ENCODE peak calls at places on chromosomes 11 and 22, in ten cellular contexts. L is LoVo; J is activated T-cell treated with anti-CD3 and anti-CD28 coated beads, Interleukin-2, amount 50 U/mL, for 4 hours; I is stimulated activated naive CD8-positive, alpha-beta T cell treated with anti-CD3 and anti-CD28 coated beads, Interleukin-15, Interleukin-2, amounts not matched to agents 100 U/mL and 50 U/mL, for 24 hours; K is RCC 7860; U is heart left ventricle; C is stimulated activated CD8-positive, alpha-beta memory T cell treated with anti-CD3 and anti-CD28 coated beads, Interleukin-15, amount 100 ng/mL, for 4 hours; T is A549; V is activated naive CD4-positive, alpha-beta T cell; Q is 8988T. W is an unnamed sample.

GRCh38 chr11:121535122-121535796 is 82.5 kb upstream of the SORL1-AS1 start:
- DNase-seq in L (no peak), J (no peak), I (no peak), K (no peak), U (no peak), C (no peak), T (no peak), V (no peak), Q (no peak), W (no peak)

GRCh38 chr11:103170865-103171264 is 61.6 kb downstream of the DYNC2H1 start:
- DNase-seq in L (no peak), J (no peak), I (no peak), K (no peak), U (no peak), C (no peak), T (no peak), V (no peak), Q (no peak), W (no peak)

GRCh38 chr11:19511413-19512183 is 201.0 kb upstream of the NAV2 start:
- DNase-seq in L (no peak), J (no peak), I (no peak), K (no peak), U (peak), C (no peak), T (no peak), V (no peak), Q (no peak), W (no peak)

GRCh38 chr22:29079218-29079901 is 6.5 kb downstream of the KREMEN1 start:
- DNase-seq in L (peak), J (no peak), I (no peak), K (no peak), U (no peak), C (no peak), T (no peak), V (no peak), Q (no peak), W (no peak)

GRCh38 chr22:38490915-38491314 is 15.2 kb downstream of the DDX17 start:
- DNase-seq in L (no peak), J (no peak), I (no peak), K (no peak), U (peak), C (no peak), T (no peak), V (no peak), Q (no peak), W (no peak)

GRCh38 chr11:123364145-123364544 is 65.9 kb upstream of the GRAMD1B start:
- DNase-seq in L (no peak), J (no peak), I (no peak), K (no peak), U (no peak), C (no peak), T (no peak), V (no peak), Q (no peak), W (no peak)

GRCh38 chr11:119737678-119738439 is 8.9 kb upstream of the NECTIN1 start:
- DNase-seq in L (no peak), J (no peak), I (no peak), K (no peak), U (no peak), C (no peak), T (no peak), V (no peak), Q (no peak), W (no peak)

GRCh38 chr22:25746012-25746373 is 4.0 kb downstream of the MYO18B start:
- DNase-seq in L (peak), J (no peak), I (no peak), K (peak), U (no peak), C (no peak), T (no peak), V (no peak), Q (no peak), W (no peak)

GRCh38 chr11:28384418-28384817 is 276.2 kb downstream of the METTL15 start:
- DNase-seq in L (peak), J (no peak), I (no peak), K (peak), U (no peak), C (no peak), T (no peak), V (no peak), Q (no peak), W (no peak)

GRCh38 chr22:47036936-47037485 is 274.6 kb downstream of the TBC1D22A start:
- DNase-seq in L (no peak), J (no peak), I (no peak), K (no peak), U (no peak), C (no peak), T (no peak), V (no peak), Q (no peak), W (no peak)

GRCh38 chr22:48301421-48301820 is 1526.3 kb downstream of the BRD1 start:
- DNase-seq in L (no peak), J (no peak), I (no peak), K (no peak), U (no peak), C (no peak), T (no peak), V (no peak), Q (no peak), W (no peak)

GRCh38 chr11:10573556-10573955 is 5.1 kb upstream of the LYVE1 start:
- DNase-seq in L (no peak), J (no peak), I (no peak), K (no peak), U (no peak), C (no peak), T (no peak), V (no peak), Q (no peak), W (no peak)

GRCh38 chr11:65541093-65542010 is 16.5 kb downstream of the SCYL1 start:
- DNase-seq in L (no peak), J (no peak), I (no peak), K (no peak), U (no peak), C (no peak), T (no peak), V (no peak), Q (peak), W (no peak)

GRCh38 chr22:48093981-48094380 is 1331.5 kb downstream of the TBC1D22A start:
- DNase-seq in L (no peak), J (no peak), I (no peak), K (no peak), U (no peak), C (no peak), T (no peak), V (no peak), Q (no peak), W (no peak)

GRCh38 chr22:45212306-45212709 is 28.4 kb downstream of the KIAA0930 start:
- DNase-seq in L (no peak), J (no peak), I (no peak), K (peak), U (peak), C (no peak), T (peak), V (no peak), Q (no peak), W (no peak)

GRCh38 chr11:127238321-127238720 is 237.8 kb upstream of the KIRREL3 start:
- DNase-seq in L (no peak), J (no peak), I (no peak), K (no peak), U (no peak), C (no peak), T (no peak), V (no peak), Q (no peak), W (no peak)

GRCh38 chr11:10457901-10458300 is 2.8 kb downstream of the AMPD3 start:
- DNase-seq in L (no peak), J (no peak), I (no peak), K (no peak), U (no peak), C (no peak), T (no peak), V (no peak), Q (no peak), W (no peak)

GRCh38 chr11:134244593-134244992 is 8.6 kb downstream of the THYN1 start:
- DNase-seq in L (no peak), J (no peak), I (no peak), K (no peak), U (no peak), C (no peak), T (no peak), V (no peak), Q (peak), W (no peak)

GRCh38 chr11:93528757-93529639 is 14.2 kb downstream of the SMCO4 start:
- DNase-seq in L (no peak), J (no peak), I (no peak), K (no peak), U (peak), C (no peak), T (no peak), V (no peak), Q (no peak), W (no peak)

GRCh38 chr22:35686298-35686697 is 31.4 kb upstream of the APOL5 start:
- DNase-seq in L (no peak), J (no peak), I (no peak), K (no peak), U (no peak), C (no peak), T (no peak), V (no peak), Q (no peak), W (no peak)

GRCh38 chr11:118215765-118216164 is 9.0 kb downstream of the JAML start:
- DNase-seq in L (no peak), J (no peak), I (no peak), K (no peak), U (no peak), C (no peak), T (no peak), V (no peak), Q (no peak), W (no peak)

GRCh38 chr11:91394718-91395414 is 829.8 kb upstream of the FAT3 start:
- DNase-seq in L (no peak), J (no peak), I (no peak), K (peak), U (no peak), C (no peak), T (no peak), V (no peak), Q (no peak), W (no peak)

GRCh38 chr11:116732740-116733385 is 39.9 kb downstream of the BUD13 start:
- DNase-seq in L (peak), J (peak), I (peak), K (peak), U (peak), C (no peak), T (peak), V (no peak), Q (peak), W (peak)

GRCh38 chr11:119190531-119190930 is 5.3 kb downstream of the NHERF4 start:
- DNase-seq in L (no peak), J (no peak), I (no peak), K (no peak), U (no peak), C (no peak), T (no peak), V (no peak), Q (peak), W (no peak)

GRCh38 chr11:35549787-35550186 is 24.4 kb upstream of the PAMR1 start:
- DNase-seq in L (peak), J (no peak), I (no peak), K (peak), U (no peak), C (no peak), T (no peak), V (no peak), Q (no peak), W (no peak)

GRCh38 chr11:18392434-18393321 is 1.7 kb upstream of the LDHA start:
- DNase-seq in L (no peak), J (no peak), I (peak), K (no peak), U (no peak), C (no peak), T (no peak), V (no peak), Q (no peak), W (no peak)

GRCh38 chr22:31179345-31179744 is 19.4 kb downstream of the RNF185 start:
- DNase-seq in L (peak), J (no peak), I (no peak), K (peak), U (no peak), C (no peak), T (no peak), V (no peak), Q (no peak), W (no peak)

GRCh38 chr11:58864335-58864734 is 19.8 kb upstream of the GLYATL2 start:
- DNase-seq in L (no peak), J (no peak), I (no peak), K (no peak), U (no peak), C (no peak), T (no peak), V (no peak), Q (no peak), W (no peak)

GRCh38 chr11:65135633-65136145 is 1.4 kb upstream of the SYVN1 start:
- DNase-seq in L (no peak), J (no peak), I (no peak), K (no peak), U (no peak), C (no peak), T (no peak), V (no peak), Q (no peak), W (no peak)

GRCh38 chr11:123575441-123575840 is 79.0 kb downstream of the SCN3B start:
- DNase-seq in L (no peak), J (no peak), I (no peak), K (no peak), U (no peak), C (no peak), T (no peak), V (no peak), Q (no peak), W (no peak)

GRCh38 chr22:37507731-37508130 is 11.5 kb downstream of the CARD10 start:
- DNase-seq in L (no peak), J (no peak), I (no peak), K (no peak), U (no peak), C (no peak), T (no peak), V (no peak), Q (no peak), W (no peak)

GRCh38 chr11:102010776-102011500 is 36.3 kb upstream of the CFAP300 start:
- DNase-seq in L (peak), J (no peak), I (no peak), K (peak), U (peak), C (no peak), T (peak), V (no peak), Q (peak), W (no peak)

GRCh38 chr22:24994070-24994763 is 41.7 kb downstream of the KIAA1671 start:
- DNase-seq in L (peak), J (no peak), I (peak), K (peak), U (no peak), C (no peak), T (no peak), V (no peak), Q (peak), W (no peak)

GRCh38 chr11:72553748-72554147 is 119.4 kb upstream of the CLPB start:
- DNase-seq in L (no peak), J (no peak), I (peak), K (no peak), U (no peak), C (no peak), T (no peak), V (no peak), Q (peak), W (no peak)

GRCh38 chr11:15692739-15693138 is 578.0 kb downstream of the INSC start:
- DNase-seq in L (no peak), J (no peak), I (no peak), K (no peak), U (no peak), C (no peak), T (no peak), V (no peak), Q (no peak), W (no peak)

GRCh38 chr11:61908730-61909622 is 8.4 kb downstream of the RAB3IL1 start:
- DNase-seq in L (no peak), J (no peak), I (no peak), K (no peak), U (peak), C (no peak), T (no peak), V (no peak), Q (no peak), W (no peak)

GRCh38 chr11:76831911-76832310 is 28.8 kb upstream of the ACER3 start:
- DNase-seq in L (no peak), J (no peak), I (no peak), K (no peak), U (no peak), C (no peak), T (no peak), V (no peak), Q (no peak), W (no peak)

GRCh38 chr11:72483412-72484186 is 49.3 kb upstream of the CLPB start:
- DNase-seq in L (no peak), J (no peak), I (no peak), K (no peak), U (peak), C (no peak), T (no peak), V (no peak), Q (no peak), W (no peak)

W was measured in GM18507.